ENCODE peak calls at places on chromosomes 13 and 19, in five cellular contexts. Y is BJ, R is PC-3, N is cardiac fibroblast, J is prostate gland. U is an unnamed sample.

GRCh38 chr13:74288361-74288911 is 154.2 kb upstream of the KLF12 start:
- DNase-seq in Y (no peak), R (no peak), N (peak; percentile 16), J (peak; percentile 21), U (peak; percentile 27)

GRCh38 chr19:3519126-3519525 is 13.0 kb downstream of the FZR1 start:
- DNase-seq in Y (no peak), R (no peak), N (no peak), J (no peak), U (no peak)

GRCh38 chr19:1066748-1067340 is at the start of gene ARHGAP45:
- DNase-seq in Y (no peak), R (peak; percentile 48), N (no peak), J (no peak), U (peak; percentile 36)

GRCh38 chr13:91817250-91817649 is 418.8 kb downstream of the GPC5 start:
- DNase-seq in Y (no peak), R (peak; percentile 44), N (peak; percentile 21), J (no peak), U (peak; percentile 0)

GRCh38 chr19:15432018-15432494 is 13.3 kb upstream of the AKAP8L start:
- DNase-seq in Y (no peak), R (no peak), N (peak; percentile 6), J (no peak), U (peak; percentile 41)

GRCh38 chr13:33536639-33537425 is 251.3 kb upstream of the STARD13 start:
- DNase-seq in Y (peak; percentile 84), R (peak; percentile 88), N (no peak), J (peak; percentile 27), U (no peak)

GRCh38 chr19:41299755-41300089 is 10.2 kb upstream of the CCDC97 start:
- DNase-seq in Y (no peak), R (no peak), N (peak; percentile 77), J (no peak), U (peak; percentile 88)

GRCh38 chr13:70473912-70474311 is 365.7 kb upstream of the KLHL1 start:
- DNase-seq in Y (no peak), R (no peak), N (no peak), J (no peak), U (no peak)

GRCh38 chr13:101289764-101290163 is 126.5 kb downstream of the NALCN start:
- DNase-seq in Y (no peak), R (no peak), N (peak; percentile 23), J (no peak), U (peak; percentile 70)

GRCh38 chr13:75636339-75637095 is 387 bp downstream of the LMO7 start:
- DNase-seq in Y (no peak), R (peak; percentile 36), N (peak; percentile 29), J (no peak), U (peak; percentile 74)

GRCh38 chr19:3479177-3479818 is 1.0 kb downstream of the SMIM24 start:
- DNase-seq in Y (no peak), R (peak; percentile 5), N (no peak), J (no peak), U (no peak)

GRCh38 chr13:34777914-34778303 is 164.2 kb upstream of the NBEA start:
- DNase-seq in Y (no peak), R (no peak), N (no peak), J (no peak), U (no peak)

GRCh38 chr19:39543477-39543857 is 3.5 kb upstream of the EID2 start:
- DNase-seq in Y (no peak), R (no peak), N (no peak), J (no peak), U (no peak)

GRCh38 chr13:76769238-76769859 is 116.9 kb downstream of the KCTD12 start:
- DNase-seq in Y (no peak), R (no peak), N (no peak), J (no peak), U (no peak)

GRCh38 chr13:73879346-73880020 is 254.7 kb downstream of the KLF12 start:
- DNase-seq in Y (no peak), R (no peak), N (no peak), J (no peak), U (no peak)

GRCh38 chr13:101942038-101942437 is 459.8 kb downstream of the FGF14 start:
- DNase-seq in Y (no peak), R (peak; percentile 54), N (peak; percentile 7), J (no peak), U (peak; percentile 65)

GRCh38 chr19:43773725-43774102 is 7.1 kb downstream of the KCNN4 start:
- DNase-seq in Y (no peak), R (no peak), N (no peak), J (no peak), U (no peak)

GRCh38 chr19:43775299-43775890 is 5.4 kb downstream of the KCNN4 start:
- DNase-seq in Y (no peak), R (no peak), N (no peak), J (no peak), U (no peak)

GRCh38 chr19:43777163-43777700 is 3.5 kb downstream of the KCNN4 start:
- DNase-seq in Y (no peak), R (no peak), N (peak; percentile 29), J (no peak), U (peak; percentile 44)

GRCh38 chr19:43776285-43776684 is 4.5 kb downstream of the KCNN4 start:
- DNase-seq in Y (no peak), R (no peak), N (no peak), J (no peak), U (no peak)

GRCh38 chr19:43774103-43774939 is 6.5 kb downstream of the KCNN4 start:
- DNase-seq in Y (no peak), R (no peak), N (peak; percentile 77), J (no peak), U (peak; percentile 89)
- H3K4me3 ChIP-seq in Y (no peak overlapping the region), R (no peak overlapping the region), N (peak overlapping the region; percentile 4), J (no peak overlapping the region), U (peak overlapping the region; percentile 24)

DNA sequence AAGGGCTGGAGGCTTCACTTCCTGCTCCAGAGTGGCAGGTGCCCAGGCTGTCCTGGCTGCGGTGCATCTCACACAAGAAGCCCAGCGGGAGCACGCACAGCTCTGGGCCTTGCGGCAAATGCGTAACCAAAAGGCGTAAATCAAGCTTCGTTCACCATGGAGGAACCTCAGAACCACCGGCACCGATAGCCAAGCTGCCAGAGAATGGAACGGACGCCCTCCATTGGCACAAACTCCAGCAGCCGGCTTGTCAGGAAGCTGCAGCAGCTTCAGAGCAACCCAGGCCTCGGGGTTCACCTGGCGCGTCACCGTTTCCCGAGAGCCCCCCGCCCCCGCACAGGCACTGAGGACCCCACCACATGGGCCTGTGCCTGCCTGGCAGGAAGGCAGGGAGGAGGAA is 76.7 kb downstream of the RASA3 start:
- DNase-seq in Y (no peak), R (no peak), N (no peak), J (no peak), U (no peak)
- H3K4me3 ChIP-seq in Y (no peak overlapping the region), R (no peak overlapping the region), N (no peak overlapping the region), J (no peak overlapping the region), U (no peak overlapping the region)

DNA sequence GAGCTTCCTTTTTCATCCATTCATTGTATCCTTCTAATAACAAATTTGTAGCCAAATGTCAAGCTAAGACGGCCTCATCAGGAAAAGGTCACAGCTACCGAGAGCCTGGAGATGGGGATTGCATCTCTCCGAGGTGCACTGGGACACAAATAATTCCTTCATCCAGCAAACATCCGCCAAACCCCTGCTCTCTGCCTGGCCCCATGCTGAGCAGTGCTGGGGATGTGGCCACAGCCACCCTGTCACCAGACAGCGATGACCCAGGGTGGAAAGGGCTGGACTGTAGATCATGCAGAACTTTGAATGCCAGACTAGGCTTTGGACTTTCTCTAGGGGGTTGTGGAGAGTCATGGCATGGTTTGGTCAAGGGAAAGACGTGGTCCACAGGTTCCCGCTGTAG is 1.9 kb downstream of the TOMM40 start:
- DNase-seq in Y (no peak), R (no peak), N (no peak), J (no peak), U (no peak)
- H3K4me3 ChIP-seq in Y (no peak overlapping the region), R (peak overlapping the region; percentile 99), N (no peak overlapping the region), J (no peak overlapping the region), U (no peak overlapping the region)

DNA sequence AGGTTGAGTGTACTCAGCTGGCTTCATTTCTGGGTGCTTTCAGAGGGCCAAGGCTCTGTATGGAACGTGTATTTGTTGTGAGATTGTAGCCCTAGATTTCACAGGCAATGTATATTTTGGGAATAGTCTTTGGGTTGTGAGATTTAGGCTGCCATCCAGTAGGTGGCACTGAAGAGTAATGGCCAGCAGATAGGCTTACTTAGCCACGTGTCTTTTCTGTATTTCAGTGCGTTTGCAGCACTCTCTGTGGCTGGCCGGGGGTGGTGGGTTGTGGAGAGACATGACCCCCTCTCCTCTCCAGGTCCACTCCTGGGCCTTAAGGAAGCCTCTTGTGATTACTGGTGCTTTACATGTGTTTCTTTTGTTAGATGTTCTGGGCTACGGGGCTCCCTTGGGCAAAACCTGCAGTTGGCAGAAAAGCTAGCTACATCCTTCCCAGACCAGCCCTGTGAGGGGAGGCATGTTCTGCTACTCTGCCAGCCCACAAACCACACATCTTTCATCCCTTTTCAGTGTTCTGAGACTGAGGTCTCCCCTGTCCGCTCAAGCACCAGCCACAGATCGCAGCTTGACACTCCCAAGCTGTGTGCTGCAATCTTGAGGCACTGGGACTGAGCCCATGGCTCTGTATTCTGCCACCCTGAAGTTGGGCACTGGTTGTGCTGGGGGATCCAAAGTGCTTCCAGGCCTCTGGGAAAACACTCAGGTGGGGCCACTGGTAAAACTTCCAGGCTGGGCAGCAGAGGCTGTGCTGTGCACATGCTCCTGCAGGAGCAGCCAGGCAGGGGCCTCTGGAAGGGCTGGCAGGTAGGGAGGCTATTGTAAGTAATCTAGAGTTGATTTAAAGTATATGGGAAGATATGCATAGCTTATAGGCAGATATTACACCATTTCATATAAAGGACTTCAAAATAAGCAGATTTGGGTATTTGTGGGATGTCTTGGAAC is 1096.8 kb upstream of the PCDH20 start:
- DNase-seq in Y (no peak), R (peak; percentile 58), N (peak; percentile 23), J (no peak), U (peak; percentile 7)
- H3K4me3 ChIP-seq in Y (no peak overlapping the region), R (no peak overlapping the region), N (no peak overlapping the region), J (no peak overlapping the region), U (no peak overlapping the region)

GRCh38 chr13:110303644-110304043 is 3.3 kb downstream of the COL4A1 start:
- DNase-seq in Y (no peak), R (no peak), N (no peak), J (no peak), U (no peak)

GRCh38 chr13:110305544-110305943 is 1.4 kb downstream of the COL4A1 start:
- DNase-seq in Y (no peak), R (no peak), N (peak; percentile 31), J (no peak), U (no peak)

GRCh38 chr13:110304256-110304655 is 2.7 kb downstream of the COL4A1 start:
- DNase-seq in Y (no peak), R (no peak), N (peak; percentile 78), J (no peak), U (peak; percentile 79)

GRCh38 chr13:110305949-110306339 is 1.0 kb downstream of the COL4A1 start:
- DNase-seq in Y (no peak), R (peak; percentile 20), N (peak; percentile 60), J (no peak), U (no peak)

GRCh38 chr13:110305001-110305400 is 2.0 kb downstream of the COL4A1 start:
- DNase-seq in Y (no peak), R (no peak), N (peak; percentile 42), J (no peak), U (no peak)
- H3K4me3 ChIP-seq in Y (peak overlapping the region; percentile 76), R (peak overlapping the region; percentile 72), N (peak overlapping the region; percentile 88), J (peak overlapping the region; percentile 49), U (no peak overlapping the region)

GRCh38 chr13:99986751-99987150 is 5.2 kb downstream of the ZIC2 start:
- DNase-seq in Y (no peak), R (no peak), N (no peak), J (no peak), U (no peak)
- H3K4me3 ChIP-seq in Y (no peak overlapping the region), R (no peak overlapping the region), N (no peak overlapping the region), J (no peak overlapping the region), U (no peak overlapping the region)

U was measured in foreskin fibroblast.